ENCODE peak calls at places on chromosome 9, in five cellular contexts. Y is lower leg skin, R is neural progenitor cell, S is adrenal gland, U is endodermal cell. Z is an unnamed sample.

GRCh38 chr9:9904021-9904420 is 708.8 kb downstream of the PTPRD start:
- DNase-seq in Y (no peak), R (no peak), S (no peak), U (no peak), Z (no peak)

GRCh38 chr9:14119694-14120514 is 194.0 kb downstream of the NFIB start:
- DNase-seq in Y (no peak), R (no peak), S (no peak), U (no peak), Z (no peak)

GRCh38 chr9:76136986-76137385 is 246.5 kb downstream of the PCSK5 start:
- DNase-seq in Y (no peak), R (no peak), S (no peak), U (no peak), Z (no peak)

GRCh38 chr9:121984726-121985402 is 108.2 kb downstream of the TTLL11 start:
- DNase-seq in Y (no peak), R (no peak), S (no peak), U (no peak), Z (no peak)

GRCh38 chr9:83041771-83042170 is 21.2 kb downstream of the RASEF start:
- DNase-seq in Y (no peak), R (no peak), S (no peak), U (no peak), Z (no peak)

GRCh38 chr9:35306281-35306680 is 144.5 kb downstream of the UNC13B start:
- DNase-seq in Y (no peak), R (no peak), S (no peak), U (no peak), Z (no peak)

GRCh38 chr9:138099803-138100598 is 222.4 kb downstream of the CACNA1B start:
- DNase-seq in Y (peak), R (no peak), S (peak), U (peak), Z (peak)

GRCh38 chr9:137077010-137077747 is at the start of gene UAP1L1:
- DNase-seq in Y (peak), R (peak), S (peak), U (peak), Z (no peak)

GRCh38 chr9:37903581-37903830 is 421 bp downstream of the SLC25A51 start:
- DNase-seq in Y (peak), R (no peak), S (peak), U (no peak), Z (no peak)

GRCh38 chr9:70303268-70303667 is 44.5 kb downstream of the SMC5 start:
- DNase-seq in Y (no peak), R (no peak), S (no peak), U (no peak), Z (no peak)

GRCh38 chr9:128470560-128470959 is 14.8 kb downstream of the ODF2 start:
- DNase-seq in Y (no peak), R (no peak), S (no peak), U (no peak), Z (no peak)

GRCh38 chr9:127283917-127284316 is 19.3 kb downstream of the GARNL3 start:
- DNase-seq in Y (no peak), R (peak), S (peak), U (peak), Z (no peak)

GRCh38 chr9:115413766-115414382 is 295.9 kb upstream of the TNC start:
- DNase-seq in Y (no peak), R (no peak), S (no peak), U (no peak), Z (no peak)

GRCh38 chr9:69888876-69889585 is 68.4 kb downstream of the CFAP95 start:
- DNase-seq in Y (no peak), R (no peak), S (no peak), U (no peak), Z (no peak)

GRCh38 chr9:127924736-127925444 is 5.7 kb downstream of the PIP5KL1 start:
- DNase-seq in Y (no peak), R (no peak), S (no peak), U (no peak), Z (no peak)

GRCh38 chr9:131677445-131678180 is 62.3 kb downstream of the RAPGEF1 start:
- DNase-seq in Y (no peak), R (peak), S (no peak), U (no peak), Z (no peak)

GRCh38 chr9:109311281-109311680 is 9.6 kb downstream of the EPB41L4B start:
- DNase-seq in Y (no peak), R (no peak), S (no peak), U (no peak), Z (no peak)

GRCh38 chr9:129102791-129103594 is 7.6 kb downstream of the CRAT start:
- DNase-seq in Y (peak), R (peak), S (no peak), U (peak), Z (no peak)

GRCh38 chr9:128124873-128125574 is 2.5 kb downstream of the PTGES2 start:
- DNase-seq in Y (no peak), R (peak), S (peak), U (peak), Z (peak)

GRCh38 chr9:35051069-35051967 is 21.1 kb downstream of the VCP start:
- DNase-seq in Y (peak), R (peak), S (peak), U (peak), Z (no peak)

GRCh38 chr9:129633207-129633606 is 7.2 kb downstream of the NTMT1 start:
- DNase-seq in Y (no peak), R (no peak), S (no peak), U (no peak), Z (no peak)

GRCh38 chr9:8857330-8858249 is 1058.0 kb upstream of the DMAC1 start:
- DNase-seq in Y (peak), R (peak), S (peak), U (peak), Z (peak)

GRCh38 chr9:96050048-96050875 is 174.8 kb downstream of the ERCC6L2 start:
- DNase-seq in Y (no peak), R (no peak), S (no peak), U (no peak), Z (no peak)

GRCh38 chr9:98150726-98151125 is 31.7 kb upstream of the TRIM14 start:
- DNase-seq in Y (no peak), R (no peak), S (no peak), U (no peak), Z (no peak)

GRCh38 chr9:131187957-131188356 is 62.6 kb downstream of the NUP214 start:
- DNase-seq in Y (no peak), R (no peak), S (no peak), U (no peak), Z (no peak)

GRCh38 chr9:131334568-131335105 is 45.1 kb downstream of the PLPP7 start:
- DNase-seq in Y (no peak), R (no peak), S (no peak), U (peak), Z (peak)

GRCh38 chr9:34809504-34810186 is 99.7 kb upstream of the CCL21 start:
- DNase-seq in Y (no peak), R (peak), S (no peak), U (peak), Z (no peak)

GRCh38 chr9:122001491-122002201 is 91.5 kb downstream of the TTLL11 start:
- DNase-seq in Y (no peak), R (no peak), S (no peak), U (peak), Z (no peak)

GRCh38 chr9:83432104-83432627 is 106.0 kb downstream of the FRMD3 start:
- DNase-seq in Y (peak), R (peak), S (peak), U (peak), Z (no peak)

GRCh38 chr9:71768388-71769174 is at the start of gene CEMIP2:
- DNase-seq in Y (peak), R (peak), S (peak), U (peak), Z (peak)

GRCh38 chr9:16721972-16722371 is 148.5 kb downstream of the BNC2 start:
- DNase-seq in Y (no peak), R (no peak), S (peak), U (no peak), Z (no peak)

GRCh38 chr9:89483592-89484474 is 14.1 kb downstream of the SEMA4D start:
- DNase-seq in Y (peak), R (no peak), S (peak), U (no peak), Z (no peak)

GRCh38 chr9:137458194-137459146 is 664 bp downstream of the NSMF start:
- DNase-seq in Y (peak), R (peak), S (peak), U (no peak), Z (no peak)

DNA sequence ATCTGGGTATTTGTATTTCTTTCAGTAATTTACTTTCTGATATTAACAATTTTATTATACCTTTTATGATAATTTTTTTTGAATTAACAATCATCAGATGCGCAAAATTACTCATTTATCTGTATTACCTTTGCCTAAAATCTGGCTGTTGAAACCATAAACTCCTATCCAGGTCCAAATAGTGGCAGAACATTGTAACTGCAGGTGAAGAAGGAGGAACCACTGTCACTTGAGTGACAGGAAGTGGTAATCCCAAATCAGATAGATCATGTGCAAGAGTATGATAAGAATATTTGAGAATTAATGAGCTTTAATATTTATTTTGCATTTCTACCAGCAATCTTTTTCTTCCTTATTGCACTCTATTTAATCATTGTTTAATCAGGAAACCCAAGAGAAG is 139.3 kb upstream of the TLE4 start:
- DNase-seq in Y (no peak), R (no peak), S (no peak), U (no peak), Z (no peak)
- TF ChIP-seq CTCF in Y (no peak), R (peak), S (no peak), U (peak), Z (no peak)

GRCh38 chr9:135500525-135501260 is at the start of gene MRPS2:
- DNase-seq in Y (peak), R (peak), S (peak), U (peak), Z (peak)
- TF ChIP-seq CTCF in Y (no peak), R (peak), S (peak), U (peak), Z (peak)

GRCh38 chr9:12424243-12424642 is 268.9 kb upstream of the TYRP1 start:
- DNase-seq in Y (no peak), R (no peak), S (no peak), U (no peak), Z (no peak)

GRCh38 chr9:12426198-12426864 is 266.9 kb upstream of the TYRP1 start:
- DNase-seq in Y (no peak), R (peak), S (no peak), U (peak), Z (no peak)
- TF ChIP-seq CTCF in Y (no peak), R (peak), S (no peak), U (peak), Z (no peak)

GRCh38 chr9:134442486-134443168 is 116.4 kb downstream of the RXRA start:
- DNase-seq in Y (no peak), R (peak), S (peak), U (no peak), Z (no peak)

GRCh38 chr9:134442087-134442470 is 115.8 kb downstream of the RXRA start:
- DNase-seq in Y (peak), R (no peak), S (peak), U (no peak), Z (no peak)

GRCh38 chr9:134439368-134439784 is 113.1 kb downstream of the RXRA start:
- DNase-seq in Y (no peak), R (no peak), S (no peak), U (no peak), Z (no peak)

GRCh38 chr9:134441227-134442086 is 115.2 kb downstream of the RXRA start:
- DNase-seq in Y (no peak), R (no peak), S (no peak), U (no peak), Z (no peak)

DNA sequence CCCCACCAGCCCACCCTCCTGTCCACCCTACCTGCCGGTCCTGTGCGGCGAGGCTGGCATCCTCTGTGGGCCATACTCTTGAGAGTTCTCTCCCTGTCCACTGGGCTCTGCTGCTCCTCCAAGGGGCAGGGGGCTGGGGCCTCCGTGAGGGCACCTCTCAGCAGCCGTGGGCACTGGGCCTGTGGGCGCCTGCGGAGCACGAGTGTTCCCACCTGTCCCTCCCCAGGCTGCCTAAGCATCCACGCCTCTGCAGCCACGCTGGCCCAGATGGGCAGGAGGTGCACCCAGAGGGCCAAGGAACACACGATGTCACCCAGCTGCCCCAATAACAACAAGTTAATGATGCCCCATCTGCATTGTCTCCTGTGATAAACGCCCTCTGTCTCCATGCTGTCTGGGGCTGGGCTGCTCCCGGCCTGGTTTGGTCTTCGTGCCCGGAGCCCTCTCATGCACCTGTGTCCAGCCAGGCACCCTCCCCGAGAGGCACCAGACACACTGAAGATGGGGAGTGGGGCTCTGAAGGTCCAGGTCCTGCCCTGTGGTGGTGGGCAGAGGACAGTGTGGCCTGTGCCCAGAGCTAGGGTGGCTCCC is 114.5 kb downstream of the RXRA start:
- DNase-seq in Y (no peak), R (no peak), S (no peak), U (no peak), Z (no peak)
- TF ChIP-seq CTCF in Y (no peak), R (no peak), S (no peak), U (no peak), Z (no peak)

Z was measured in mesothelial cell of epicardium.